ENCODE peak calls at places on chromosomes 4 and X, in eight cellular contexts. X, B, F, O, Q, S, G and T are unnamed samples.

GRCh38 chr4:152735302-152735917 is 44.1 kb downstream of the TIGD4 start:
- DNase-seq in X (no peak), B (peak; percentile 47), F (peak; percentile 26), O (no peak), Q (no peak), S (no peak), G (peak; percentile 61), T (peak; percentile 16)

GRCh38 chr4:159764343-159764952 is 661.6 kb downstream of the RAPGEF2 start:
- DNase-seq in X (peak; percentile 31), B (peak; percentile 29), F (peak; percentile 5), O (no peak), Q (no peak), S (no peak), G (peak; percentile 63), T (peak; percentile 12)

GRCh38 chrX:40773809-40774208 is 38.5 kb upstream of the MED14 start:
- DNase-seq in X (no peak), B (peak; percentile 19), F (no peak), O (no peak), Q (no peak), S (no peak), G (peak; percentile 40), T (no peak)

GRCh38 chr4:104302731-104303130 is 192.0 kb downstream of the CXXC4 start:
- DNase-seq in X (no peak), B (no peak), F (no peak), O (no peak), Q (no peak), S (no peak), G (no peak), T (no peak)

GRCh38 chr4:156280726-156281125 is 327.1 kb upstream of the CTSO start:
- DNase-seq in X (no peak), B (no peak), F (no peak), O (no peak), Q (no peak), S (no peak), G (no peak), T (no peak)

GRCh38 chrX:115337735-115338134 is 48.2 kb downstream of the LUZP4 start:
- DNase-seq in X (no peak), B (peak; percentile 78), F (peak; percentile 9), O (no peak), Q (no peak), S (no peak), G (peak; percentile 78), T (no peak)

GRCh38 chr4:2713337-2713736 is 42.8 kb downstream of the TNIP2 start:
- DNase-seq in X (no peak), B (no peak), F (no peak), O (no peak), Q (no peak), S (no peak), G (no peak), T (no peak)

GRCh38 chr4:118935819-118936218 is 47.2 kb downstream of the SYNPO2 start:
- DNase-seq in X (no peak), B (no peak), F (no peak), O (no peak), Q (no peak), S (no peak), G (no peak), T (no peak)

GRCh38 chr4:157994863-157995262 is 178.0 kb downstream of the GASK1B start:
- DNase-seq in X (no peak), B (peak; percentile 36), F (no peak), O (no peak), Q (no peak), S (no peak), G (no peak), T (no peak)